ENCODE peak calls at places on chromosomes 5 and 9, in ten cellular contexts. E, C, N, O, T, Q, H, U, J and D are unnamed samples.

GRCh38 chr5:178296066-178296465 is 63.5 kb upstream of the PHYKPL start:
- DNase-seq in E (no peak), C (no peak), N (no peak), O (no peak), T (no peak), Q (no peak), H (no peak), U (no peak), J (no peak), D (no peak)

GRCh38 chr9:6123402-6123801 is 92.2 kb upstream of the IL33 start:
- DNase-seq in E (no peak), C (no peak), N (no peak), O (no peak), T (no peak), Q (no peak), H (no peak), U (no peak), J (no peak), D (no peak)

GRCh38 chr5:58066076-58066475 is 393.8 kb downstream of the PLK2 start:
- DNase-seq in E (no peak), C (no peak), N (no peak), O (no peak), T (no peak), Q (no peak), H (no peak), U (no peak), J (no peak), D (peak; percentile 28)

GRCh38 chr9:3043369-3043768 is 199.5 kb upstream of the PUM3 start:
- DNase-seq in E (peak; percentile 36), C (no peak), N (no peak), O (no peak), T (peak; percentile 57), Q (no peak), H (peak; percentile 52), U (no peak), J (no peak), D (peak; percentile 34)

GRCh38 chr5:133807348-133807747 is 161.1 kb downstream of the C5orf15 start:
- DNase-seq in E (no peak), C (no peak), N (no peak), O (no peak), T (no peak), Q (no peak), H (no peak), U (no peak), J (no peak), D (no peak)

GRCh38 chr5:142079243-142079642 is 29.3 kb upstream of the NDFIP1 start:
- DNase-seq in E (no peak), C (no peak), N (no peak), O (no peak), T (no peak), Q (no peak), H (no peak), U (no peak), J (no peak), D (no peak)

GRCh38 chr5:93164690-93165089 is 416.3 kb downstream of the NR2F1-AS1 start:
- DNase-seq in E (peak; percentile 79), C (peak; percentile 86), N (no peak), O (no peak), T (peak; percentile 95), Q (no peak), H (peak; percentile 83), U (peak; percentile 15), J (peak; percentile 8), D (peak; percentile 93)

GRCh38 chr9:116156621-116157314 is 3.2 kb downstream of the PAPPA start:
- DNase-seq in E (peak; percentile 65), C (peak; percentile 93), N (no peak), O (peak; percentile 77), T (peak; percentile 96), Q (no peak), H (peak; percentile 77), U (peak; percentile 72), J (peak; percentile 25), D (peak; percentile 79)

GRCh38 chr5:168528521-168529360 is at the start of gene FBLL1:
- DNase-seq in E (peak; percentile 22), C (peak; percentile 32), N (no peak), O (peak; percentile 60), T (peak; percentile 23), Q (no peak), H (peak; percentile 33), U (no peak), J (no peak), D (peak; percentile 20)

GRCh38 chr5:125798311-125798710 is 624.9 kb upstream of the GRAMD2B start:
- DNase-seq in E (peak; percentile 42), C (peak; percentile 70), N (peak; percentile 14), O (peak; percentile 59), T (peak; percentile 65), Q (no peak), H (peak; percentile 62), U (no peak), J (no peak), D (peak; percentile 72)

GRCh38 chr9:103985082-103985481 is 109.0 kb upstream of the SMC2 start:
- DNase-seq in E (no peak), C (no peak), N (no peak), O (no peak), T (no peak), Q (no peak), H (no peak), U (no peak), J (no peak), D (no peak)

GRCh38 chr5:173330151-173330855 is 2.1 kb upstream of the STC2 start:
- DNase-seq in E (no peak), C (no peak), N (no peak), O (peak; percentile 47), T (no peak), Q (no peak), H (no peak), U (no peak), J (no peak), D (no peak)

GRCh38 chr5:88821161-88821560 is 61.8 kb downstream of the MEF2C start:
- DNase-seq in E (no peak), C (no peak), N (peak; percentile 61), O (no peak), T (no peak), Q (no peak), H (no peak), U (no peak), J (no peak), D (no peak)

GRCh38 chr9:111350556-111350955 is 20.5 kb upstream of the OR2K2 start:
- DNase-seq in E (no peak), C (peak; percentile 12), N (no peak), O (no peak), T (no peak), Q (no peak), H (no peak), U (no peak), J (no peak), D (no peak)

GRCh38 chr5:154756871-154757646 is 1.9 kb downstream of the LARP1 start:
- DNase-seq in E (peak; percentile 57), C (peak; percentile 35), N (peak; percentile 59), O (peak; percentile 65), T (peak; percentile 37), Q (peak; percentile 56), H (no peak), U (no peak), J (peak; percentile 53), D (peak; percentile 79)

GRCh38 chr5:102528600-102528999 is 29.8 kb upstream of the SLCO6A1 start:
- DNase-seq in E (peak; percentile 8), C (peak; percentile 25), N (no peak), O (no peak), T (peak; percentile 41), Q (no peak), H (no peak), U (no peak), J (no peak), D (no peak)

GRCh38 chr9:128393171-128393761 is 22.1 kb downstream of the URM1 start:
- DNase-seq in E (no peak), C (no peak), N (no peak), O (no peak), T (no peak), Q (no peak), H (no peak), U (no peak), J (no peak), D (no peak)
- H3K4me3 ChIP-seq in E (no peak overlapping the region), C (no peak overlapping the region), N (no peak overlapping the region), O (no peak overlapping the region), T (no peak overlapping the region), Q (no peak overlapping the region), H (no peak overlapping the region), U (no peak overlapping the region), J (no peak overlapping the region), D (no peak overlapping the region)

GRCh38 chr5:138789771-138790242 is 36.6 kb downstream of the CTNNA1 start:
- DNase-seq in E (peak; percentile 23), C (peak; percentile 43), N (peak; percentile 55), O (peak; percentile 34), T (peak; percentile 61), Q (no peak), H (peak; percentile 26), U (peak; percentile 54), J (no peak), D (peak; percentile 60)
- TF ChIP-seq CTCF in E (peak; percentile 16), C (peak; percentile 61), N (peak; percentile 70), O (peak; percentile 52), T (peak; percentile 62), Q (peak; percentile 43), H (peak; percentile 64), U (peak; percentile 64), J (peak; percentile 52), D (peak; percentile 51)

DNA sequence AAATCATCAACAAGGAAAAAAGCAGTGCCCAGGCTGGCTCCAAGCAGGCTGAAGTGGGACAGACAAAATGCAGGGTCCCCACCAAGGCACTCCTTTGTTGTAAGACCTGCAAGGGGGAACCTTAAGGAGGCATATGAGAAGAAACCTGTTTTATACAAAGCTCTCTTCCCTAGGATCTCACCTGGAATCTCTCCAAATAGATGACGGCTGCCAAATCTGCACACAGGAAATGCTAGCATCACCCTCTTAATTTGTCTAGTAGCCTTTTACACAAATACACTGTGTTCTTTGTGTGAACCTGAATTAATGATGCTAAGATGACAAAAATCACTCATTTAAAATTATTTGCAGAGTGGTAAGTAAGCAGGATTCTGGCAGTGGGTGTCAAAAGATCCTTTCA is 280.2 kb downstream of the SPOCK1 start:
- DNase-seq in E (peak; percentile 53), C (no peak), N (no peak), O (no peak), T (no peak), Q (no peak), H (peak; percentile 14), U (no peak), J (no peak), D (no peak)
- H3K4me3 ChIP-seq in E (no peak overlapping the region), C (no peak overlapping the region), N (no peak overlapping the region), O (no peak overlapping the region), T (no peak overlapping the region), Q (no peak overlapping the region), H (no peak overlapping the region), U (no peak overlapping the region), J (no peak overlapping the region), D (no peak overlapping the region)

DNA sequence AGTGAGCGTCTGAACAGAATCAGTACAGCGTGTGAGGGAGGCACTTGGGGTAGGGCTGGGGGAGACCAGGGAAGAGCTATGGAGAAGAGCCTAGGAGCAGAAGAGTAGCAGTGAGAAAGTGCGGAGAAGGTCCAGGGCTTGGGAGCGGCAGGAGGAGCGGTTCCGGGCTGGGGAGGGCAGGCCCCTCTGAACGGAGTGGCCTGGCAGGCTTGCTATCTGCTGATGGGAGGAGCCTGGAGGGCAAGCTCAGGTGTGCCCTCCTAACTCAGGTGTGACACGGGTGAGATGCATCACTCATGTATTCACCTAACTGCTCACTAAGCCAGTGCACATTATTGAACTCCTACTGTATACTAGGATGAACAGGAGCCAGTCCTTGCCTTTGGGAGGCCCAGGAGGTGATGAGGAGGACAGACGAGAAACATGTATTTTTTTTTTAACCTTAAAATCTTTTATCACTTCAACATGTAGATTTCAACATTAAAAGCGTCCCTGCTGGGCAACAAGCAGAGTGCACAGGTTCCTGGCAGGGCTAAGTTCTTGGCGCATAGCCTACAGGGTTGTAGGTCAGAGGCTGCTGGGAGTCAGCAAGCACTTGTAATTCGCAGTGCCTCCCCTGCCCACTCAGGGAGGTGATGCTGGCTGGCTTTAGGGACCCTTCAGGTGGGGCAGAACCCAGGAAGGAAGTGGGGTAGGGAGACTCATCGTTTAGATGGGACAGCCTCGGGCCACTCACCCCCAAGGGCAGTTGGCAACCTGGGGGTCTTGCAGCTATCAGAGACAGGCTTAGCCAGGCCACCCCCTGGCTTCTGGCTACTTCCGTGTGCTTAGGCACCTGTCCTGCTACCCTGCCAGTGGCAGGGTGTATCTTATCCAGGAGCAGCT is 55.5 kb downstream of the TMOD1 start:
- DNase-seq in E (no peak), C (no peak), N (no peak), O (no peak), T (no peak), Q (no peak), H (no peak), U (no peak), J (no peak), D (no peak)
- TF ChIP-seq CTCF in E (no peak), C (no peak), N (no peak), O (no peak), T (no peak), Q (no peak), H (no peak), U (no peak), J (no peak), D (no peak)